ENCODE peak calls at places on chromosomes 6 and 20, in six cellular contexts. E is WERI-Rb-1, T is Peyer's patch, P is thoracic aorta, H is right atrium auricular region, I is mammary epithelial cell. L is an unnamed sample.

GRCh38 chr6:13194852-13195251 is 133.5 kb downstream of the TBC1D7 start:
- DNase-seq in E (peak), T (peak), P (no peak), H (no peak), I (peak), L (peak)

GRCh38 chr20:1618479-1618878 is 1.3 kb downstream of the SIRPB1 start:
- DNase-seq in E (no peak), T (no peak), P (no peak), H (no peak), I (no peak), L (no peak)

GRCh38 chr6:46246081-46246480 is 75.3 kb upstream of the ENPP5 start:
- DNase-seq in E (no peak), T (no peak), P (no peak), H (no peak), I (no peak), L (no peak)

GRCh38 chr6:30556006-30556713 is at the start of gene GNL1:
- DNase-seq in E (peak), T (peak), P (peak), H (peak), I (peak), L (peak)

GRCh38 chr6:15504581-15505350 is 158.1 kb downstream of the DTNBP1 start:
- DNase-seq in E (no peak), T (peak), P (no peak), H (peak), I (peak), L (no peak)

GRCh38 chr6:161644521-161644920 is 370.7 kb upstream of the AGPAT4 start:
- DNase-seq in E (no peak), T (no peak), P (no peak), H (no peak), I (no peak), L (no peak)

GRCh38 chr6:33375143-33375649 is 16.4 kb upstream of the KIFC1 start:
- DNase-seq in E (no peak), T (peak), P (peak), H (peak), I (peak), L (no peak)

GRCh38 chr6:97019315-97019714 is 94.8 kb downstream of the KLHL32 start:
- DNase-seq in E (no peak), T (no peak), P (no peak), H (no peak), I (no peak), L (no peak)

GRCh38 chr6:89008763-89009374 is 45.5 kb upstream of the RNGTT start:
- DNase-seq in E (no peak), T (no peak), P (no peak), H (no peak), I (no peak), L (no peak)

GRCh38 chr6:16278048-16278724 is 39.8 kb downstream of the GMPR start:
- DNase-seq in E (no peak), T (no peak), P (no peak), H (no peak), I (peak), L (no peak)

GRCh38 chr20:2930538-2930937 is 57.3 kb downstream of the PTPRA start:
- DNase-seq in E (peak), T (no peak), P (no peak), H (no peak), I (no peak), L (no peak)

GRCh38 chr6:48777411-48777810 is 666.4 kb upstream of the PTCHD4 start:
- DNase-seq in E (no peak), T (no peak), P (no peak), H (no peak), I (peak), L (no peak)

GRCh38 chr6:137811912-137812553 is 55.0 kb upstream of the TNFAIP3 start:
- DNase-seq in E (no peak), T (no peak), P (no peak), H (no peak), I (no peak), L (no peak)

GRCh38 chr6:159762681-159763293 is 942 bp downstream of the ACAT2 start:
- DNase-seq in E (no peak), T (peak), P (no peak), H (no peak), I (peak), L (no peak)

GRCh38 chr6:113271437-113271836 is 585.7 kb upstream of the MARCKS start:
- DNase-seq in E (no peak), T (no peak), P (no peak), H (no peak), I (no peak), L (no peak)

GRCh38 chr6:169725270-169726048 is 1.2 kb upstream of the PHF10 start:
- DNase-seq in E (peak), T (peak), P (peak), H (peak), I (no peak), L (no peak)

GRCh38 chr20:32456869-32457421 is 98.8 kb downstream of the ASXL1 start:
- DNase-seq in E (peak), T (no peak), P (no peak), H (no peak), I (no peak), L (peak)

GRCh38 chr6:154868143-154868594 is 126.9 kb upstream of the TIAM2 start:
- DNase-seq in E (peak), T (peak), P (no peak), H (no peak), I (peak), L (no peak)

GRCh38 chr6:157665172-157665571 is 157.9 kb upstream of the SNX9 start:
- DNase-seq in E (no peak), T (no peak), P (no peak), H (no peak), I (no peak), L (no peak)

GRCh38 chr6:17035994-17036393 is 65.9 kb upstream of the STMND1 start:
- DNase-seq in E (no peak), T (no peak), P (no peak), H (no peak), I (no peak), L (no peak)

GRCh38 chr20:5715068-5715841 is 34.9 kb upstream of the SHLD1 start:
- DNase-seq in E (no peak), T (no peak), P (no peak), H (no peak), I (peak), L (no peak)

GRCh38 chr6:168032383-168032760 is 34.9 kb downstream of the KIF25 start:
- DNase-seq in E (no peak), T (peak), P (no peak), H (peak), I (peak), L (no peak)

GRCh38 chr20:40960521-40960956 is 68.1 kb upstream of the TOP1 start:
- DNase-seq in E (no peak), T (peak), P (no peak), H (peak), I (no peak), L (no peak)

GRCh38 chr20:373171-373890 is 7.2 kb upstream of the TRIB3 start:
- DNase-seq in E (no peak), T (no peak), P (no peak), H (no peak), I (peak), L (no peak)

GRCh38 chr20:39225536-39225935 is 263.4 kb downstream of the DHX35 start:
- DNase-seq in E (no peak), T (no peak), P (no peak), H (no peak), I (no peak), L (no peak)

GRCh38 chr6:36320475-36320874 is 16.2 kb downstream of the BNIP5 start:
- DNase-seq in E (no peak), T (no peak), P (no peak), H (no peak), I (no peak), L (no peak)

DNA sequence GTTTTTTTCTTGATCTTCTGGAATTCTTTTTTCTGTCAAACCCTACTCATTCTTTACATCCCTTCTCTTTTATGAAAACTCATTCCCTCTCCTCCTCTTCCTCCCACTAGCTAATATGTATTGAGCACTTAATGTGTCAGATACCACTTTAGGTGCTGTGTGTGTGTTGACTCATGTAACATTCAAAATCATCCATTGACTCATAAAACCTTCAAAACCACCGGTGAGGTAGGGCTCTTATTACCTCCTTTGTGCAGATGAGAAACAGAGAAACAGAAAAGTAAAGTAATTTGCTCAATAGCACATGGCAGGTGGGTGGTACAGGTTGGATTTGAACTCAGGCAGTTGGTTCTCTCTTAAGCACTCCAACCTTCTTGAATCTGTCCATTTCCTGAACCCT is 136.3 kb upstream of the NEDD9 start:
- DNase-seq in E (no peak), T (no peak), P (no peak), H (no peak), I (peak), L (peak)
- TF ChIP-seq CTCF in E (no peak), T (no peak), P (no peak), H (no peak), I (no peak), L (no peak)

DNA sequence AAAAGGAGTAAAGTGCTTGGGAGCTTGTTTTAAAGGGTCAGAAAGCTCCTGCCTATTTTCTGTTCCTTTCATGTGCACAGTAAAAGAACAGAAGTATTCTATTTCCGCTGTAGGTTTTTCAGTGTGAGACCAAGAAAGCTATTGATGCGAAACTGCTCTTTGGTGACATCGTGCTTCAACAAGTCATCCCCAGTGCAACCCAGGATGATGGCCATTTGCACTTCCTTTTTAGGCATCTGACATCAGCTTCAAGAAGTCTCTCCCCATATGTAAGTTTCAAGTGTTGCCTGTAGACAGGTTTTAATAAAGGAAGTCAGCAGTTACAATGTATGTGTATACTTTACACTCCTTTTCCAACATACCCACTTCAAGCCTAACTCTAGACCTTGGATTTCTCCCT is 131.6 kb downstream of the RFX6 start:
- DNase-seq in E (no peak), T (no peak), P (no peak), H (no peak), I (no peak), L (peak)
- H3K4me3 ChIP-seq in E (no peak), T (no peak), P (no peak), H (no peak), I (no peak), L (no peak)

GRCh38 chr6:100472674-100473073 is 8.0 kb upstream of the SIM1 start:
- DNase-seq in E (no peak), T (no peak), P (no peak), H (no peak), I (peak), L (no peak)
- TF ChIP-seq CTCF in E (no peak), T (no peak), P (no peak), H (no peak), I (peak), L (no peak)

GRCh38 chr6:20096506-20096905 is 115.8 kb downstream of the MBOAT1 start:
- DNase-seq in E (no peak), T (no peak), P (no peak), H (no peak), I (no peak), L (no peak)
- H3K4me3 ChIP-seq in E (no peak), T (no peak), P (no peak), H (no peak), I (no peak), L (no peak)

GRCh38 chr20:17878912-17879602 is 89.5 kb downstream of the SNX5 start:
- DNase-seq in E (no peak), T (no peak), P (no peak), H (no peak), I (no peak), L (peak)
- TF ChIP-seq CTCF in E (no peak), T (peak), P (no peak), H (no peak), I (no peak), L (peak)

GRCh38 chr6:163457637-163458561 is 43.4 kb downstream of the QKI start:
- DNase-seq in E (no peak), T (no peak), P (peak), H (no peak), I (peak), L (no peak)
- H3K4me3 ChIP-seq in E (no peak), T (no peak), P (no peak), H (no peak), I (no peak), L (no peak)

DNA sequence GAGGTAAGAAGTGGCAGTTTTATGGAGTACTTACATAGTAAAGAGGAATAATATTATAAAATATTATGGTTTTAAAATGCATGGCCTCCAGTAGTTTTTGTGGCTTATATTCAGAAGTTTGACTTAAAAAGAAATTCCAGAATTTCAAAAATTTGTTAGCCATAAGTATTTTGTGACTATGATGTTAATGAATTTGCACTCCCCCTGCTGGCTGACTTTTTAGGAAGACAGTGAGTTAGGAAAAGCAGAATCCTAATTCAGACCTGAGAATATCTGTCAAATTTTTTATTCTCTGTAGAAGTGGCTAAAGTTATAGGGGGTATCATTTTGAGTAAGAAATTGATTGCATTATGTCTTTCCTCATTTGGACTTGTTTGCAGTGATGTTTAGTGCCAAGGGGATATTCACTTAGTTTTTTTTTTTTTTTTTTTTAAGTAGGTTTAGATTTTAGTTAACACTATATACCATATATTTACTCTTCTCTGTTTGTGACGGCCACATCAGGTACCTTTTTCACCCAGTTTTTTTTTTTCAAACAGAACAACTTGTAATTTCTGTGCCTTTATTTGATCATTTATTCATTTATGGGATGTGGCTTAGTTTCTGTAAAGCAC is 40.8 kb downstream of the ZFAND3 start:
- DNase-seq in E (peak), T (peak), P (no peak), H (no peak), I (no peak), L (no peak)
- TF ChIP-seq CTCF in E (peak), T (no peak), P (peak), H (peak), I (peak), L (peak)

L was measured in GM06990.